ENCODE peak calls at places on chromosome 7, in six cellular contexts. R is tibial nerve, U is GM12865, T is anterior cingulate cortex, I is left cardiac atrium, K is chondrocyte. D is an unnamed sample.

GRCh38 chr7:80771523-80771922 is 133.1 kb downstream of the CD36 start:
- DNase-seq in R (no peak), U (no peak), T (no peak), I (no peak), K (no peak), D (no peak)

GRCh38 chr7:122726881-122727280 is 24.2 kb upstream of the RNF148 start:
- DNase-seq in R (no peak), U (no peak), T (no peak), I (no peak), K (no peak), D (no peak)

GRCh38 chr7:54802841-54803240 is 43.8 kb upstream of the SEC61G start:
- DNase-seq in R (no peak), U (peak; percentile 44), T (no peak), I (no peak), K (no peak), D (no peak)

GRCh38 chr7:47937065-47937687 is 11.1 kb downstream of the PKD1L1 start:
- DNase-seq in R (no peak), U (peak; percentile 96), T (no peak), I (no peak), K (no peak), D (no peak)

GRCh38 chr7:104156842-104157277 is 51.0 kb downstream of the ORC5 start:
- DNase-seq in R (no peak), U (peak; percentile 20), T (no peak), I (no peak), K (no peak), D (no peak)

GRCh38 chr7:112965506-112965905 is 121.1 kb downstream of the GPR85 start:
- DNase-seq in R (no peak), U (no peak), T (no peak), I (no peak), K (no peak), D (no peak)

GRCh38 chr7:41630741-41631140 is 72.1 kb downstream of the INHBA start:
- DNase-seq in R (no peak), U (peak; percentile 39), T (no peak), I (no peak), K (no peak), D (no peak)

GRCh38 chr7:73685311-73685710 is 1.9 kb downstream of the BUD23 start:
- DNase-seq in R (no peak), U (no peak), T (no peak), I (no peak), K (no peak), D (no peak)

GRCh38 chr7:78095549-78095948 is 297.0 kb downstream of the PHTF2 start:
- DNase-seq in R (no peak), U (no peak), T (no peak), I (no peak), K (no peak), D (no peak)

GRCh38 chr7:767941-768729 is 41.1 kb upstream of the PRKAR1B start:
- DNase-seq in R (no peak), U (no peak), T (peak; percentile 43), I (peak; percentile 54), K (no peak), D (no peak)

GRCh38 chr7:115676080-115676479 is 354.5 kb downstream of the TFEC start:
- DNase-seq in R (peak; percentile 9), U (no peak), T (no peak), I (peak; percentile 29), K (no peak), D (no peak)

GRCh38 chr7:45347804-45348203 is 190.2 kb downstream of the RAMP3 start:
- DNase-seq in R (no peak), U (no peak), T (no peak), I (no peak), K (no peak), D (no peak)

GRCh38 chr7:35518767-35519166 is 176.2 kb downstream of the HERPUD2 start:
- DNase-seq in R (no peak), U (no peak), T (no peak), I (no peak), K (no peak), D (no peak)